ENCODE peak calls at places on chromosomes 4 and X, in eight cellular contexts. Z, A, U, F, V, K, P and D are unnamed samples.

GRCh38 chr4:3607690-3608514 is 75.7 kb upstream of the LRPAP1 start:
- DNase-seq in A (no peak), K (no peak), U (no peak), F (no peak), V (no peak), P (no peak), Z (no peak), D (no peak)

GRCh38 chr4:189313861-189314513 is 626.7 kb upstream of the FRG1 start:
- DNase-seq in Z (no peak), F (no peak), U (no peak), V (no peak), K (no peak), P (no peak), A (no peak), D (no peak)

GRCh38 chrX:123336666-123337065 is 152.6 kb downstream of the GRIA3 start:
- DNase-seq in A (no peak), U (no peak), F (no peak), V (no peak), Z (no peak), P (no peak), K (no peak), D (no peak)

GRCh38 chrX:110003167-110004156 is 548 bp downstream of the TMEM164 start:
- DNase-seq in U (peak), V (no peak), A (no peak), P (no peak), Z (no peak), F (peak), K (peak), D (no peak)

GRCh38 chr4:53186714-53187358 is 179.0 kb downstream of the SCFD2 start:
- DNase-seq in F (no peak), Z (no peak), A (no peak), K (no peak), V (peak), P (no peak), U (no peak), D (no peak)

GRCh38 chrX:48956728-48957414 is 536 bp downstream of the OTUD5 start:
- DNase-seq in V (no peak), A (no peak), P (no peak), Z (no peak), U (no peak), F (no peak), K (no peak), D (no peak)

GRCh38 chrX:70411475-70411874 is 11.6 kb upstream of the GDPD2 start:
- DNase-seq in V (peak), A (no peak), K (no peak), U (peak), Z (no peak), P (no peak), F (no peak), D (no peak)

GRCh38 chr4:53571936-53572580 is 19.2 kb downstream of the LNX1 start:
- DNase-seq in Z (no peak), V (no peak), F (no peak), A (no peak), U (no peak), K (no peak), P (no peak), D (no peak)

GRCh38 chr4:145891958-145892357 is 46.7 kb downstream of the ZNF827 start:
- DNase-seq in U (no peak), V (no peak), Z (no peak), K (no peak), F (no peak), P (no peak), A (no peak), D (no peak)

GRCh38 chrX:18661273-18661672 is 10.6 kb downstream of the RS1 start:
- DNase-seq in A (no peak), F (no peak), K (no peak), P (no peak), V (no peak), Z (no peak), U (no peak), D (no peak)

DNA sequence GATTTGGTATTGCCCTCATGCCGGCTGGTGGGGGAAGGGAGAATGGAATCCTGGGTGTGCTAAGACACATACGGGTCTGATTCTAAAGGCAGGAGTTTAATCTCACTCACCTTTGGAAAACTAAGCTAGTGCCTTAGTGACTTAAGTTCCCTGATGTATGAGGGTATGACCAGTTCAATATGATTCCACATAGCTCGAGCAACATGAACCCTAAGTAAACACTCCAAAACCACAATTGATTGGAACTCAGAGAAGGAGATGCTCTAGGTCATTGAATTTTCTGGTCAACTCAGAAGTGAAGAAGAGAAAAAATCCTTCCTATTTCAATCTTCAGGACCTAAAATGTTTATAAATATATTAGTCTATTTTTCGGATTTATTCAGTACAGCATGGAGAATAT is 420.1 kb upstream of the INTU start:
- DNase-seq in U (no peak), V (no peak), K (no peak), P (peak), F (no peak), A (no peak), Z (no peak), D (no peak)
- H3K4me3 ChIP-seq in U (no peak), V (no peak), K (no peak), P (no peak), F (no peak), A (no peak), Z (no peak), D (no peak)

GRCh38 chrX:139692908-139693307 is 15.1 kb downstream of the MCF2 start:
- DNase-seq in V (no peak), F (no peak), U (no peak), A (no peak), P (no peak), Z (no peak), K (no peak), D (no peak)
- H3K4me3 ChIP-seq in V (no peak), F (peak), U (no peak), A (no peak), P (peak), Z (no peak), K (no peak), D (no peak)

DNA sequence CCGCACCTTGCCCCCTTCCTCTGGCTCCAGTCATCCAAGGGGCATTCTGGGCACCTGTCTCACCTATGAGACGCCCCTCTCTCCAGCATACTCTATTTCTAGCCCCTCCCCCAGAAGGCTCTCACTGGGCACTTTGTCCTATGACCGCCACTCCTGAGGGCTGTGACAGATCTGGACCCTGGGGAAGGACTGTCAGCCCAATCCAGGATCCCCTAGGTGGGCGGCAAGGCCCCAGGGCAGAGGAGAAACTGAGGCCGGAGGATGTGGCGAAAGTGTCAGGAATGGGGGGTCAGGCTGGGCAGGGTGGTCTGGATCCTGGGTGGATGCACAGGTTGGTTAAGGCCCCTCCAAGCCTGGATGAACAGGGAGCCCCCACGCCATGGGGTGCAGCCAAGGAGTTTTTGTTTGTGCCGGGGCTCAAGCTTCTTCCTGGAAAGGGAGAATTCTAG is 16.2 kb upstream of the NAT8L start:
- DNase-seq in P (no peak), F (no peak), K (no peak), A (no peak), V (no peak), Z (no peak), U (no peak), D (peak)
- H3K4me3 ChIP-seq in P (no peak), F (peak), K (peak), A (peak), V (peak), Z (peak), U (peak), D (no peak)

GRCh38 chr4:1717129-1718094 is 3.7 kb downstream of the TMEM129 start:
- DNase-seq in Z (no peak), P (no peak), F (no peak), U (no peak), K (no peak), A (no peak), V (no peak), D (no peak)
- H3K4me3 ChIP-seq in Z (no peak), P (no peak), F (no peak), U (no peak), K (no peak), A (no peak), V (no peak), D (no peak)

GRCh38 chrX:41580423-41581064 is 108.2 kb upstream of the GPR34 start:
- DNase-seq in Z (no peak), P (no peak), F (no peak), A (no peak), U (no peak), V (no peak), K (no peak), D (no peak)
- H3K4me3 ChIP-seq in Z (no peak), P (no peak), F (no peak), A (no peak), U (no peak), V (no peak), K (no peak), D (no peak)

GRCh38 chr4:993111-994029 is at the start of gene SLC26A1:
- DNase-seq in Z (no peak), A (no peak), F (no peak), U (no peak), V (no peak), P (no peak), K (no peak), D (no peak)

GRCh38 chr4:990746-991367 is 2.3 kb downstream of the SLC26A1 start:
- DNase-seq in A (no peak), Z (no peak), K (no peak), V (no peak), U (no peak), P (no peak), F (no peak), D (no peak)

GRCh38 chr4:989722-990471 is 3.1 kb downstream of the IDUA start:
- DNase-seq in V (no peak), Z (no peak), K (no peak), A (no peak), F (no peak), U (no peak), P (no peak), D (no peak)

GRCh38 chr4:991451-992296 is 1.5 kb downstream of the SLC26A1 start:
- DNase-seq in F (no peak), P (no peak), V (no peak), U (no peak), K (no peak), A (no peak), Z (no peak), D (no peak)

GRCh38 chr4:992297-993110 is 700 bp downstream of the SLC26A1 start:
- DNase-seq in K (peak), V (peak), A (no peak), P (peak), Z (peak), F (no peak), U (no peak), D (no peak)
- H3K4me3 ChIP-seq in K (peak), V (no peak), A (no peak), P (no peak), Z (no peak), F (no peak), U (no peak), D (no peak)

GRCh38 chrX:40150503-40150902 is 52.7 kb upstream of the BCOR start:
- DNase-seq in A (no peak), F (no peak), K (no peak), U (no peak), P (no peak), Z (no peak), V (no peak), D (no peak)
- H3K4me3 ChIP-seq in A (no peak), F (no peak), K (no peak), U (no peak), P (no peak), Z (no peak), V (no peak), D (no peak)